ENCODE peak calls at places on chromosomes 13 and 19, in five cellular contexts. G, C, T, E and H are unnamed samples. For H3K36me3, the result is how much of the 10 kb centered on the place peaks cover.

GRCh38 chr13:72763411-72763810 is 18.3 kb downstream of the DIS3 start:
- DNase-seq in G (no peak), C (no peak), T (no peak), E (no peak), H (no peak)

GRCh38 chr13:110640591-110641029 is 25.3 kb downstream of the NAXD start:
- DNase-seq in G (no peak), C (no peak), T (peak), E (no peak), H (no peak)

GRCh38 chr19:55255618-55256423 is 3.0 kb downstream of the PPP6R1 start:
- DNase-seq in G (no peak), C (no peak), T (peak), E (no peak), H (no peak)

GRCh38 chr19:47824396-47824795 is 2.7 kb downstream of the CRX start:
- DNase-seq in G (no peak), C (no peak), T (no peak), E (no peak), H (no peak)

GRCh38 chr13:30033681-30034447 is 183.4 kb upstream of the UBL3 start:
- DNase-seq in G (peak), C (no peak), T (no peak), E (no peak), H (no peak)

GRCh38 chr13:30466841-30467252 is 1.1 kb upstream of the HMGB1 start:
- DNase-seq in G (peak), C (no peak), T (no peak), E (no peak), H (no peak)

GRCh38 chr13:22114630-22115311 is 443.9 kb downstream of the FGF9 start:
- DNase-seq in G (no peak), C (no peak), T (no peak), E (no peak), H (no peak)

GRCh38 chr13:94110011-94110410 is 369.5 kb downstream of the DCT start:
- DNase-seq in G (no peak), C (no peak), T (no peak), E (no peak), H (no peak)

GRCh38 chr19:54684537-54684936 is 21.8 kb downstream of the LILRB4 start:
- DNase-seq in G (peak), C (no peak), T (no peak), E (no peak), H (no peak)

GRCh38 chr13:79227418-79227817 is 178.6 kb downstream of the RBM26 start:
- DNase-seq in G (no peak), C (no peak), T (no peak), E (no peak), H (no peak)

GRCh38 chr13:80339841-80340642 is 884 bp downstream of the SPRY2 start:
- DNase-seq in G (no peak), C (peak), T (peak), E (peak), H (peak)

GRCh38 chr19:47609885-47610545 is 1.1 kb downstream of the BICRA start:
- DNase-seq in G (peak), C (peak), T (peak), E (peak), H (peak)

GRCh38 chr19:405138-405965 is 3.6 kb downstream of the C2CD4C start:
- DNase-seq in G (no peak), C (peak), T (peak), E (no peak), H (no peak)

GRCh38 chr13:44703371-44703770 is 127.2 kb upstream of the TSC22D1 start:
- DNase-seq in G (no peak), C (no peak), T (no peak), E (no peak), H (no peak)

GRCh38 chr13:36966404-36966803 is 32.7 kb downstream of the ALG5 start:
- DNase-seq in G (no peak), C (no peak), T (no peak), E (no peak), H (no peak)
- H3K36me3 ChIP-seq in G (half or more), C (under half), T (half or more), E (under half), H (under half)

DNA sequence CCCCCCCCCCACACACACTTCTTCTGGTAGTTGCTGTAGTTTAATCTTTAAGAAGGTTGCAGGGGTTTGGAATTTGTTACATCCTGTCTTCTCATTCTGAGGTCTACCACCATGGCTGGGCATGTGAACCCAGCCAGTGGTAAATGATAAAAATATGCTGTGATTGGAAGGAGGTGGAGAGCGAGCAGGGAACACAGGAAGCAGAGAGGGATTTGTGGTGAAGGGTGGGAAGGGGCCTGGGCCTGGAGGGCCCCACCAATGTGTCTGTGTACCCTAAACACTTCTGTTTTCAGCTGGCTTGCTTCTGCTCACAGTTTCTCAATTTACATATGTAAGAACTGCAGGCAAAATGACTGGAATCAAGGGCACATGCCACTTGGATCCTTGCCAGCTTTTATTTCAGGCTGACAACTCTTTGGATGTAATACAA is 313.5 kb downstream of the SHISA2 start:
- DNase-seq in G (peak), C (no peak), T (no peak), E (no peak), H (no peak)
- TF ChIP-seq CTCF in G (no peak), C (no peak), T (no peak), E (no peak), H (no peak)

GRCh38 chr19:32436692-32437091 is 31.1 kb downstream of the DPY19L3 start:
- DNase-seq in G (no peak), C (no peak), T (no peak), E (no peak), H (no peak)

GRCh38 chr19:32437096-32437495 is 31.5 kb downstream of the DPY19L3 start:
- DNase-seq in G (no peak), C (no peak), T (no peak), E (no peak), H (no peak)

GRCh38 chr19:32442650-32443049 is 37.1 kb downstream of the DPY19L3 start:
- DNase-seq in G (no peak), C (no peak), T (no peak), E (no peak), H (no peak)

GRCh38 chr19:32438751-32439150 is 33.2 kb downstream of the DPY19L3 start:
- DNase-seq in G (no peak), C (no peak), T (no peak), E (no peak), H (no peak)
- H3K36me3 ChIP-seq in G (under half), C (under half), T (under half), E (under half), H (under half)

DNA sequence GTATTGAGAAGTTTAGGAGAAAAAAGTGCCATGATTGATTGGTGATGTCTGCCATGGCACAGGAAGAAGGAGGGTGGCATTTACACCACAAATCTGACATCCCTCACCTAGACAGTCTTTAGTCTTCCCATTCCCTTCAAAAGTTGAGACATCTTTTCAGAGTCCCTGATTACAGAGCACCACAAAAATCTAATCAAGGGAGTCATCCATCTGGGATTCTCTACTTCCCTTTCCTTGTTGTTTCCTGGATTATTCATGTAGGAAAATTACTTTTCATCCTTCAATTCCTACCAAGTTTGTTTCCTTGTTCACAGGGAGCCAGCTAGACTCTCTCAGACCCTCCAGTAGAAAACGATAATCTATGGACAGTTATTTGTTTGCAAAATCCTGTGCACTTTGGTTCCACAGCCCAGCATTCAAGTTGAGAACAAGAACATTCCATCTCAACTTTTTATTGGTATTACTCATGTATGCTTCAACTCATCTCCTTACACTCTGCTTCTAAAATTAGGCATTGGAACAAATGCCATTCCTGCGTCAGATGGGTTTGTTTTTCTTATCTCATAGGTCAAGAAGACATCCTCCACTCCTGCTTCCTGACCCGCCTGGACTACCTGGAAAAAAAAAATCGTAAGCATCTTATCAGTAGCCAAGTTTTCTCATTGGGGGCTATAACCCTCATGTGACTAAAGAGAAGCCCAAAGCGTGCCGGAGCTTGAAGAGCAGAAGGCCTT is 259.9 kb downstream of the FOXO1 start:
- DNase-seq in G (no peak), C (no peak), T (no peak), E (no peak), H (peak)
- TF ChIP-seq CTCF in G (no peak), C (no peak), T (no peak), E (no peak), H (no peak)

GRCh38 chr19:11105014-11105636 is 15.9 kb downstream of the LDLR start:
- DNase-seq in G (no peak), C (no peak), T (no peak), E (no peak), H (no peak)
- H3K36me3 ChIP-seq in G (half or more), C (under half), T (half or more), E (under half), H (under half)

DNA sequence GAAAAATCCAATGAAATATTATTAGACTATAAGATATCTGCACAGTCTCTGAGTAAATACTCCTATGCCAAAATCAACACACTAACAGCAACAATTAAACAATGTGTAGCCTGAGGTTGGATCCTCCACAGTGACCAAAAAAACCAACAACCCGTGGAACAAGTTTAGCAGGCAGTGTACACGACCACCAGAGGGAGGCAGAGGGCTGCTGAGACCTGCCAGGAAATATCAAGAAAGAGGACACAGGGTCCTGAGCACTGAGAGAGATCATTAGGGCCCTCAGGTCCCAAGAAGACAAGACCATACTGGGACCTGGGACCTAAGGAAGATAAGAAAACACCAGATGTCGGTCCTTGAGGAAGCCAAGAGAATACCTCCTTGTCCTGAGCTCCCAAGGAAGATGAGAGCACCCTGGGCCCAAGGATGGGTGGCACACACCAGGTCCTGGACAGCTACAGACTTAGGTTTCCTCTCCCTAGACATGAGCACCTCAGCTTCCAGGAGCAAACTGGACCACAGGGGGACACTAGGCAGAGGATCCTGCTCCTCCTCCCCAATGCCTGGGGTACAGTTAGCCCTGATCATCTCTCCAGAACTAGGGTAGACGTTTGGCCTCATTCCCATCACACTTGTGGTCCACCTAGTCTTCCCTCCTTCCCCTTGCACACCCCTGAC is 822 bp upstream of the ZNF274 start:
- DNase-seq in G (peak), C (no peak), T (no peak), E (peak), H (peak)
- TF ChIP-seq CTCF in G (peak), C (peak), T (peak), E (peak), H (peak)

GRCh38 chr19:32936065-32936464 is 35.7 kb downstream of the CEP89 start:
- DNase-seq in G (no peak), C (no peak), T (no peak), E (no peak), H (no peak)

GRCh38 chr19:32930567-32930966 is 41.2 kb downstream of the CEP89 start:
- DNase-seq in G (no peak), C (no peak), T (no peak), E (no peak), H (no peak)

GRCh38 chr19:32933571-32933970 is 38.2 kb downstream of the CEP89 start:
- DNase-seq in G (no peak), C (no peak), T (no peak), E (no peak), H (no peak)

GRCh38 chr19:32935629-32936028 is 36.1 kb downstream of the CEP89 start:
- DNase-seq in G (no peak), C (no peak), T (no peak), E (no peak), H (no peak)
- H3K36me3 ChIP-seq in G (under half), C (under half), T (half or more), E (under half), H (under half)

DNA sequence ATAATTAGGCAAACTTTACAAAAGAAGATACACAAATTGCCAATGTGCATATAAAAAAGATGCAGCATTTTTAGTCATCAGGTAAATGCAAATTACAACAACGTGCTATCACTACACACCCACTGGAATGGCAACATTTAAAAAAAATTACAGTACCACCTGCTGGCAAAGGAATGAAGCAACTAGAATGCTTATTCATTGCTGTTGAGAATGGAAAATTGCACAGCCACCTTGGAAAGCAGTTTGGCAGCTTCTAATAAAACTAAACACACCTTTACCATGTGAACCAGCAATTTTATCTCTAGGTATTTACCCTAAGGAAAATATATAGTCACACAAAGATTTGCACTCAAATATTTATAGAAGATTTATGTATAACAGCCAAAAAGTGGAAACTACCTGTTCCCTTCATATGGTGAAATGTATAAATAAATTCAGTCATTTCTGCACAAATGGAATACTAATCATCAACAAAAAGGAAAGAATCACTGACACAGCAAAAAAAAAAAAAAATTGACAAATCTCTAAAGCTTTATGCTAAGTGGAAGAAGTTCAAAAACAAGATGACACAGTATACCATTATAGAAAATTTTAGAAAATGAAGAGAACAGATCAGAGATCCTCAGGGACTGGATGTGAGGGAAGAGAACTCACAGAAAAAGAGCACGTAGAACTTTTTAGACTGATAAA is 30.3 kb downstream of the OXGR1 start:
- DNase-seq in G (no peak), C (no peak), T (no peak), E (no peak), H (no peak)
- TF ChIP-seq CTCF in G (no peak), C (no peak), T (no peak), E (no peak), H (no peak)

GRCh38 chr19:5237939-5238480 is 102.6 kb downstream of the PTPRS start:
- DNase-seq in G (no peak), C (peak), T (no peak), E (no peak), H (no peak)
- H3K36me3 ChIP-seq in G (under half), C (under half), T (under half), E (under half), H (under half)

GRCh38 chr13:106033634-106034033 is 501.8 kb downstream of the EFNB2 start:
- DNase-seq in G (peak), C (no peak), T (no peak), E (no peak), H (peak)
- TF ChIP-seq CTCF in G (no peak), C (no peak), T (no peak), E (no peak), H (peak)